ENCODE peak calls at places on chromosome 20, in nine cellular contexts. B, E, A, C, P, Q, K, D and W are unnamed samples. For H3K4me1, the result is how much of the 10 kb centered on the place peaks cover.

GRCh38 chr20:38337561-38338140 is 8.6 kb upstream of the LBP start:
- DNase-seq in B (no peak), E (no peak), A (no peak), C (no peak), P (no peak), Q (peak), K (no peak), D (no peak), W (no peak)

GRCh38 chr20:25280574-25281535 is 33.0 kb downstream of the PYGB start:
- DNase-seq in B (no peak), E (peak), A (no peak), C (peak), P (no peak), Q (no peak), K (no peak), D (peak), W (peak)

GRCh38 chr20:34065260-34065659 is 46.8 kb downstream of the EIF2S2 start:
- DNase-seq in B (no peak), E (no peak), A (no peak), C (no peak), P (no peak), Q (peak), K (peak), D (no peak), W (no peak)

GRCh38 chr20:61994546-61994945 is 71.1 kb downstream of the TAF4 start:
- DNase-seq in B (no peak), E (no peak), A (no peak), C (no peak), P (no peak), Q (no peak), K (no peak), D (no peak), W (no peak)

GRCh38 chr20:15594296-15594695 is 979.0 kb downstream of the KIF16B start:
- DNase-seq in B (no peak), E (no peak), A (no peak), C (peak), P (no peak), Q (no peak), K (no peak), D (no peak), W (no peak)

GRCh38 chr20:61356171-61356570 is 104.1 kb downstream of the CDH4 start:
- DNase-seq in B (no peak), E (no peak), A (no peak), C (no peak), P (no peak), Q (no peak), K (no peak), D (no peak), W (no peak)

GRCh38 chr20:18066421-18067333 is 9.0 kb upstream of the OVOL2 start:
- DNase-seq in B (no peak), E (no peak), A (no peak), C (no peak), P (no peak), Q (no peak), K (no peak), D (no peak), W (no peak)

GRCh38 chr20:58890454-58891075 is 38.0 kb downstream of the GNAS start:
- DNase-seq in B (peak), E (peak), A (peak), C (peak), P (peak), Q (peak), K (peak), D (peak), W (peak)

GRCh38 chr20:63311833-63312243 is 18.9 kb downstream of the COL20A1 start:
- DNase-seq in B (no peak), E (no peak), A (no peak), C (no peak), P (no peak), Q (no peak), K (no peak), D (no peak), W (no peak)

GRCh38 chr20:561437-562231 is 18.0 kb upstream of the CSNK2A1 start:
- DNase-seq in B (no peak), E (peak), A (no peak), C (no peak), P (peak), Q (peak), K (peak), D (no peak), W (peak)

GRCh38 chr20:57902478-57902877 is 192.7 kb upstream of the PMEPA1 start:
- DNase-seq in B (no peak), E (no peak), A (no peak), C (no peak), P (no peak), Q (peak), K (peak), D (no peak), W (no peak)

GRCh38 chr20:12057778-12058177 is 140.1 kb downstream of the BTBD3 start:
- DNase-seq in B (no peak), E (no peak), A (no peak), C (no peak), P (no peak), Q (no peak), K (no peak), D (no peak), W (no peak)

GRCh38 chr20:57399587-57400261 is 8.5 kb downstream of the RBM38 start:
- DNase-seq in B (no peak), E (peak), A (no peak), C (no peak), P (no peak), Q (no peak), K (peak), D (peak), W (peak)

GRCh38 chr20:52190437-52191131 is 995 bp downstream of the ZFP64 start:
- DNase-seq in B (peak), E (peak), A (no peak), C (peak), P (no peak), Q (peak), K (peak), D (no peak), W (peak)

GRCh38 chr20:61815678-61816077 is 250.0 kb downstream of the TAF4 start:
- DNase-seq in B (no peak), E (no peak), A (no peak), C (no peak), P (no peak), Q (no peak), K (no peak), D (peak), W (no peak)

GRCh38 chr20:44217342-44218092 is 6.9 kb upstream of the OSER1 start:
- DNase-seq in B (peak), E (peak), A (peak), C (peak), P (peak), Q (peak), K (peak), D (peak), W (peak)

GRCh38 chr20:10547276-10548114 is 112.4 kb downstream of the SLX4IP start:
- DNase-seq in B (no peak), E (no peak), A (no peak), C (no peak), P (no peak), Q (no peak), K (peak), D (no peak), W (no peak)

GRCh38 chr20:63176448-63177133 is 39.3 kb downstream of the YTHDF1 start:
- DNase-seq in B (no peak), E (no peak), A (no peak), C (no peak), P (no peak), Q (no peak), K (no peak), D (no peak), W (no peak)

GRCh38 chr20:43442310-43442880 is 15.3 kb upstream of the SRSF6 start:
- DNase-seq in B (no peak), E (no peak), A (no peak), C (no peak), P (no peak), Q (peak), K (peak), D (no peak), W (no peak)

GRCh38 chr20:62409935-62410741 is 3.1 kb upstream of the CABLES2 start:
- DNase-seq in B (no peak), E (peak), A (no peak), C (peak), P (peak), Q (peak), K (no peak), D (peak), W (peak)

GRCh38 chr20:32050851-32051556 is 1.0 kb upstream of the HCK start:
- DNase-seq in B (no peak), E (peak), A (no peak), C (peak), P (peak), Q (no peak), K (no peak), D (peak), W (no peak)

GRCh38 chr20:46060301-46060881 is 29.4 kb downstream of the NCOA5 start:
- DNase-seq in B (no peak), E (no peak), A (no peak), C (no peak), P (no peak), Q (no peak), K (no peak), D (no peak), W (no peak)
- H3K4me1 ChIP-seq in B (under half), E (under half), A (under half), C (under half), P (under half), Q (under half), K (under half), D (under half), W (under half)

GRCh38 chr20:47405775-47406325 is 49.4 kb upstream of the ZMYND8 start:
- DNase-seq in B (no peak), E (no peak), A (no peak), C (no peak), P (no peak), Q (no peak), K (no peak), D (no peak), W (no peak)

GRCh38 chr20:47412073-47412472 is 55.6 kb upstream of the ZMYND8 start:
- DNase-seq in B (no peak), E (no peak), A (no peak), C (no peak), P (no peak), Q (no peak), K (no peak), D (no peak), W (no peak)

GRCh38 chr20:47411161-47411560 is 54.7 kb upstream of the ZMYND8 start:
- DNase-seq in B (no peak), E (no peak), A (no peak), C (no peak), P (no peak), Q (no peak), K (no peak), D (no peak), W (no peak)

GRCh38 chr20:47406849-47407682 is 50.6 kb upstream of the ZMYND8 start:
- DNase-seq in B (no peak), E (no peak), A (no peak), C (no peak), P (no peak), Q (no peak), K (peak), D (no peak), W (no peak)
- H3K4me1 ChIP-seq in B (under half), E (under half), A (under half), C (under half), P (under half), Q (under half), K (under half), D (under half), W (under half)

GRCh38 chr20:35263609-35264223 is 14.2 kb downstream of the MMP24OS start:
- DNase-seq in B (no peak), E (no peak), A (no peak), C (peak), P (peak), Q (no peak), K (no peak), D (peak), W (peak)
- H3K4me1 ChIP-seq in B (under half), E (under half), A (under half), C (under half), P (under half), Q (under half), K (under half), D (under half), W (under half)

GRCh38 chr20:41138527-41139226 is 1.3 kb downstream of the PLCG1 start:
- DNase-seq in B (peak), E (peak), A (no peak), C (no peak), P (no peak), Q (peak), K (peak), D (no peak), W (no peak)
- H3K4me1 ChIP-seq in B (half or more), E (under half), A (under half), C (under half), P (under half), Q (under half), K (under half), D (half or more), W (half or more)

GRCh38 chr20:4134355-4134834 is 119.0 kb upstream of the RNF24 start:
- DNase-seq in B (no peak), E (no peak), A (no peak), C (no peak), P (no peak), Q (no peak), K (no peak), D (no peak), W (peak)

GRCh38 chr20:4136078-4136966 is 121.0 kb upstream of the RNF24 start:
- DNase-seq in B (no peak), E (no peak), A (no peak), C (no peak), P (no peak), Q (peak), K (peak), D (no peak), W (no peak)

GRCh38 chr20:4132956-4133355 is 117.6 kb upstream of the RNF24 start:
- DNase-seq in B (no peak), E (no peak), A (no peak), C (no peak), P (no peak), Q (no peak), K (no peak), D (no peak), W (no peak)

GRCh38 chr20:4135385-4136077 is 120.2 kb upstream of the RNF24 start:
- DNase-seq in B (no peak), E (no peak), A (no peak), C (peak), P (peak), Q (peak), K (peak), D (no peak), W (peak)

GRCh38 chr20:4134861-4135379 is 119.6 kb upstream of the RNF24 start:
- DNase-seq in B (no peak), E (no peak), A (no peak), C (no peak), P (no peak), Q (no peak), K (no peak), D (no peak), W (peak)
- H3K4me1 ChIP-seq in B (under half), E (under half), A (under half), C (under half), P (under half), Q (under half), K (under half), D (under half), W (under half)

GRCh38 chr20:36856196-36856595 is 19.7 kb upstream of the TLDC2 start:
- DNase-seq in B (no peak), E (no peak), A (no peak), C (no peak), P (no peak), Q (peak), K (no peak), D (no peak), W (no peak)

GRCh38 chr20:36859282-36859555 is 16.7 kb upstream of the TLDC2 start:
- DNase-seq in B (no peak), E (no peak), A (no peak), C (no peak), P (no peak), Q (no peak), K (no peak), D (no peak), W (no peak)

GRCh38 chr20:36855241-36855657 is 20.7 kb upstream of the TLDC2 start:
- DNase-seq in B (no peak), E (no peak), A (no peak), C (no peak), P (no peak), Q (no peak), K (no peak), D (no peak), W (no peak)

GRCh38 chr20:36854343-36855240 is 21.3 kb upstream of the TLDC2 start:
- DNase-seq in B (no peak), E (peak), A (no peak), C (no peak), P (no peak), Q (no peak), K (peak), D (no peak), W (no peak)

DNA sequence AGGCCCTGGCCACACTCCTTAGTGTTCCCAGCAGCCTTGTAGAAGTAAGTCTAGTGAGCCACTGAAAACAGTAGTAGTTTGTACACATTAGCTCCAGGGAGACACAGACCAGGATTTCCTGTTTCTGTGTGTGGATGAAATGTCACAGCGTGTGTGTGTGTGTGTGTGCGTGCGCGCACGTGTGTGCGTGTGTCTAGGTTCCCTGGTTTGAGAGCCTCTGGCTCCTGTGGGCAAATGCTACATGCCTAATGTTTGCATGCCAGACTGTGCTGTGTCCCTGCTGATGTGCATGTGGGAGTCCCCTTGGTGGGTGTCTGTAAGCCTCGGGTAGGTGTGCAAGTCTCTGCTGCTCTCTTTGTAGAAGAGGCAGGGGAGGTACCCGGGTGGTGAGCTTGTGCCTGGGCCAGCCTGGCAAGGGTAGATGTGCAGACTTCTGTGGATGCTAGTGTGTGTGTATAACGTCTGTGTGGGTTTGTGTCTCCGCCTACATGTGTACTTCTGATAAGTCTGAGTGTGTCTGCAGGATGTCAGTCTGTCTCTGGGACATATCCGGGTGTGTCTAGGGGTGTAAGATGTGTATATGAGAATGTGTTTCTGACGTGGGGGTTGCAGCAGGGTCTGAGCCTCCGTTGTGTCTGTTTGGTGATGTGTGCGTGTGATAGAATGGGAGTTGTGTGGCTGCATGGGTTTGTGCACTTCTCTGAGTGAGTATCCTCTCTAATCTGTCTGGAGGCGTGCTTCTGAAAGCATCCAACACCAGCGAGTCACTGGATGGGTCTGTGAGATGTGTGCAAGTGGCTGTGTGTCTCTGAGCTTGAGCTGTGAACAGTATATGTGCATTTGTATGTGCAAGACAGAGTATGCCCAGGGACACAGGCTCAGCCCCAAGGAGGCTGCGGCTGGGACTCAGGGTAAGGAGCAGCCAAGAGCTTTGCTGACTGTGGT is 19.0 kb upstream of the TLDC2 start:
- DNase-seq in B (no peak), E (peak), A (no peak), C (no peak), P (no peak), Q (peak), K (peak), D (peak), W (no peak)
- H3K4me1 ChIP-seq in B (under half), E (under half), A (under half), C (under half), P (under half), Q (under half), K (half or more), D (half or more), W (half or more)

GRCh38 chr20:50527068-50527605 is 17.0 kb downstream of the PTPN1 start:
- DNase-seq in B (no peak), E (no peak), A (no peak), C (no peak), P (no peak), Q (no peak), K (peak), D (no peak), W (no peak)
- H3K4me1 ChIP-seq in B (half or more), E (under half), A (under half), C (under half), P (under half), Q (under half), K (under half), D (half or more), W (half or more)